ENCODE peak calls at places on chromosome 1, in five cellular contexts. A, F, I, N and K are unnamed samples.

GRCh38 chr1:232966663-232967062 is 16.3 kb downstream of the NTPCR start:
- DNase-seq in A (no peak), F (no peak), I (no peak), N (no peak), K (no peak)

GRCh38 chr1:203166192-203166940 is 9.3 kb downstream of the MYBPH start:
- DNase-seq in A (no peak), F (no peak), I (peak), N (no peak), K (no peak)

GRCh38 chr1:84888753-84889152 is 4.3 kb downstream of the LPAR3 start:
- DNase-seq in A (no peak), F (no peak), I (no peak), N (peak), K (no peak)

GRCh38 chr1:143497374-143497747 is 474.4 kb downstream of the FAM72C start:
- DNase-seq in A (peak), F (peak), I (no peak), N (no peak), K (no peak)

GRCh38 chr1:3738943-3739342 is 13.3 kb upstream of the CCDC27 start:
- DNase-seq in A (no peak), F (no peak), I (no peak), N (no peak), K (no peak)

GRCh38 chr1:33516891-33517550 is 44.6 kb downstream of the ZSCAN20 start:
- DNase-seq in A (no peak), F (no peak), I (no peak), N (no peak), K (no peak)

GRCh38 chr1:192788184-192788583 is 20.7 kb upstream of the RGS2 start:
- DNase-seq in A (no peak), F (no peak), I (no peak), N (no peak), K (peak)

GRCh38 chr1:11447903-11448302 is 31.1 kb upstream of the DISP3 start:
- DNase-seq in A (no peak), F (no peak), I (no peak), N (no peak), K (no peak)

GRCh38 chr1:77218477-77219165 is 609 bp downstream of the PIGK start:
- DNase-seq in A (no peak), F (no peak), I (no peak), N (no peak), K (no peak)

GRCh38 chr1:1171551-1172340 is 1.9 kb upstream of the TTLL10 start:
- DNase-seq in A (no peak), F (no peak), I (peak), N (peak), K (no peak)

GRCh38 chr1:172637522-172637921 is 21.4 kb upstream of the FASLG start:
- DNase-seq in A (no peak), F (no peak), I (no peak), N (no peak), K (no peak)

GRCh38 chr1:161676958-161677689 is 14.2 kb downstream of the FCGR2B start:
- DNase-seq in A (no peak), F (no peak), I (peak), N (no peak), K (no peak)

GRCh38 chr1:224739997-224740687 is 124.0 kb downstream of the CNIH3 start:
- DNase-seq in A (no peak), F (no peak), I (no peak), N (no peak), K (no peak)

GRCh38 chr1:23385119-23385621 is 15.5 kb upstream of the ZNF436 start:
- DNase-seq in A (no peak), F (no peak), I (no peak), N (no peak), K (no peak)

GRCh38 chr1:174800951-174801350 is 198.8 kb upstream of the CACYBP start:
- DNase-seq in A (no peak), F (no peak), I (no peak), N (no peak), K (no peak)

GRCh38 chr1:220798338-220798737 is 11.6 kb downstream of the MTARC1 start:
- DNase-seq in A (no peak), F (no peak), I (no peak), N (no peak), K (no peak)

GRCh38 chr1:221032616-221033342 is 153.5 kb downstream of the HLX start:
- DNase-seq in A (no peak), F (no peak), I (no peak), N (no peak), K (no peak)

GRCh38 chr1:156463874-156464273 is 36.7 kb downstream of the MEF2D start:
- DNase-seq in A (no peak), F (no peak), I (no peak), N (no peak), K (no peak)

GRCh38 chr1:84827566-84827965 is 65.4 kb downstream of the LPAR3 start:
- DNase-seq in A (no peak), F (no peak), I (no peak), N (no peak), K (no peak)

DNA sequence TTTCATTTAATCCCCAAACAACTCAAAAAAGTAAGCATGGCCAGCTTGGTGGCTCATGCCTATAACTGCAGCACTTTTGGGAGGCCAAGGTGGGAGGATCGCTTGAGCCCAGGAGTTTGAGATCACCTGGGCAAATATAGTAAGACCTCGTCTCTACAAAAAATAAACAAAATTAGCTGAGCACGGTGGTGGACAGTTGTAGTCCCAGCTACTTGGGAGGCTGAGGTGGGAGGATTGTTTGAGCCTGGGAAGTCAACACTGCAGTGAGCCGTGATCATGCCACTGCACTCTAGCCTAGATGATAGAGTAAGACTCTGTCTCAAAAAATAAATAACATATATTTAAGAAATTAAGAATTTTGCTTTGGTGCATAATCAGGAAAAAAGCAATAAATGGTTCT is 6.1 kb upstream of the AKR1A1 start:
- DNase-seq in A (no peak), F (no peak), I (no peak), N (no peak), K (no peak)
- H3K27ac ChIP-seq in A (peak), F (no peak), I (peak), N (no peak), K (no peak)

GRCh38 chr1:241440904-241441303 is 78.7 kb downstream of the FH start:
- DNase-seq in A (no peak), F (no peak), I (no peak), N (no peak), K (no peak)
- H3K27ac ChIP-seq in A (no peak), F (no peak), I (no peak), N (no peak), K (no peak)

DNA sequence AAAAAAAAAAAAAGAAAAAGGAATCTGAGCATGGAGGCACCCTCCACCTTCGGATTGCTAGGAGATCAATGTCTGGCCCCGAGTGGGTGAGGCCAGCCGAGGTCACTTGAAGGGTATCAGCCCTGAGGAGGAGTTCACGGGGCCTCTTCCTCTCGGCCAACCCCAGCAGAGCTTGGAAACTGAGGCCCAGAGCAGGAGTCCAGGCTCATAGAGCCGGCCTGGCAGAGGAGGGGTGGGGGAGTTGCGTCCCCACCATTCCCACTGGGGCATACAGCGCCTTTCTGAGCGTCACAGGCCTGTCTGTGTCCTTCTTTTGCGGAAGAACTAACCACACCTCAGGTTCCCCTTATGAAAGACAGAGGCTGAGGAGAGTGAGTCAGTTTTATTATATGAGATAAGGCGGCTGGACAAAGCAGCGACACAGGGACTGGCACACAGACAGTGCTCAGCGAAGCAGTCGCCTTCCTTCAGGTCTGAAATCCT is 17.1 kb upstream of the EPHA2 start:
- DNase-seq in A (no peak), F (no peak), I (no peak), N (no peak), K (no peak)
- H3K27ac ChIP-seq in A (peak), F (peak), I (peak), N (no peak), K (no peak)

DNA sequence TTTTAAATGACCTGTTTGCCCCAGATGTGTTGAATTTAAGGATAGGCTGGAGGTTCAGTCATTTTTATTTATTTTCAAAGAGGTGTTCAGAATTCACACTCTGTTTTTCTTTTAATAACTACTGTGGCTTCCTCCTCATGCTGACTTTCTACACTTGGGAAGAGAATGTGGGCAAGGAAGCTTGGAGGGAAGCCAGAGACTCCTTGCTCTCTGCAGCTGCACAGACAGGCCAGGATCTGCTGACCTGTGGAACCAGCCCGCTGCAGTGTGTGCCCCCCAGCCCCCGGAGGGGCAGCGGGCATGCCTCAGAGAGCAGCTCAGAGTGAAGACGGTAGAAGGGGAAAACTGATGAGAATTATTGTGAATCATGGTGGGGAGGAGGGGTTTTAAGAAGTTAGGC is 16.9 kb downstream of the MGST3 start:
- DNase-seq in A (no peak), F (no peak), I (no peak), N (no peak), K (no peak)
- H3K27ac ChIP-seq in A (no peak), F (no peak), I (no peak), N (no peak), K (no peak)

DNA sequence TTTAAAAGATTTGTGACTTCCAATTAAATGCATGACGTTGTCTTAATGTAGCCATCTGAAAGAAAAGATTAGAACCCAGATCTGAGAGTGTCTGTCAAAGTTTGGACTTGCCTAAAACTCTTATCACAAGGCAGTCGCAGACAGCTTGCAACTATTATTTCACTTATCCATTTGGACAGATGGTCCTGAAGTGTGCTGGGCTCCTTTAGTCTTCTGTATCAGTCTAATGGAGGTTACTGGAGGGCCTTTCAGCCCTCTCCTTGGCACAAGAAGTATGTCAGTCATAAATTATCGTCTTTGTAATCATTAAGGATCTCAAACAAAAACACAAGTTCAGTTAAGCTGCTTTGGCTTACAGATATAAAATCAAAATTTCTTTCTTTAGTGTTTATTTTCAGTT is 15.5 kb downstream of the PROX1 start:
- DNase-seq in A (no peak), F (no peak), I (no peak), N (no peak), K (no peak)
- H3K27ac ChIP-seq in A (no peak), F (no peak), I (peak), N (no peak), K (peak)

GRCh38 chr1:29916656-29917369 is 680.5 kb downstream of the PTPRU start:
- DNase-seq in A (no peak), F (no peak), I (no peak), N (no peak), K (no peak)
- H3K27ac ChIP-seq in A (no peak), F (no peak), I (no peak), N (no peak), K (no peak)